ENCODE peak calls at places on chromosomes 7 and 10, in nine cellular contexts. K, J, E, G, H, W, P, M and A are unnamed samples.

GRCh38 chr10:50613150-50613549 is 10.6 kb downstream of the SGMS1 start:
- DNase-seq in K (no peak), J (no peak), E (no peak), G (no peak), H (no peak), W (no peak), P (no peak), M (no peak), A (no peak)

GRCh38 chr7:162583-163297 is 29.6 kb upstream of the FAM20C start:
- DNase-seq in K (no peak), J (no peak), E (no peak), G (no peak), H (no peak), W (no peak), P (no peak), M (no peak), A (no peak)

GRCh38 chr10:69645751-69646687 is 16.0 kb downstream of the FAM241B start:
- DNase-seq in K (no peak), J (no peak), E (no peak), G (peak), H (no peak), W (no peak), P (no peak), M (no peak), A (no peak)

GRCh38 chr10:108544500-108545120 is 1378.7 kb downstream of the XPNPEP1 start:
- DNase-seq in K (peak), J (no peak), E (peak), G (peak), H (peak), W (peak), P (peak), M (peak), A (peak)

GRCh38 chr10:118842826-118843624 is 88.3 kb upstream of the CACUL1 start:
- DNase-seq in K (no peak), J (no peak), E (no peak), G (no peak), H (no peak), W (no peak), P (no peak), M (no peak), A (no peak)

GRCh38 chr7:2165239-2165609 is 67.5 kb downstream of the MAD1L1 start:
- DNase-seq in K (no peak), J (no peak), E (no peak), G (no peak), H (no peak), W (no peak), P (no peak), M (no peak), A (no peak)

GRCh38 chr7:43534110-43534509 is 48.8 kb upstream of the STK17A start:
- DNase-seq in K (no peak), J (no peak), E (no peak), G (no peak), H (no peak), W (peak), P (peak), M (no peak), A (no peak)

GRCh38 chr7:116138202-116138801 is 72.0 kb upstream of the TES start:
- DNase-seq in K (no peak), J (no peak), E (no peak), G (peak), H (peak), W (peak), P (peak), M (peak), A (no peak)

GRCh38 chr10:52215745-52216361 is 98.2 kb upstream of the DKK1 start:
- DNase-seq in K (no peak), J (peak), E (no peak), G (peak), H (peak), W (peak), P (peak), M (peak), A (peak)

GRCh38 chr10:131127610-131128009 is 183.9 kb downstream of the TCERG1L start:
- DNase-seq in K (no peak), J (peak), E (no peak), G (no peak), H (no peak), W (no peak), P (no peak), M (no peak), A (no peak)

DNA sequence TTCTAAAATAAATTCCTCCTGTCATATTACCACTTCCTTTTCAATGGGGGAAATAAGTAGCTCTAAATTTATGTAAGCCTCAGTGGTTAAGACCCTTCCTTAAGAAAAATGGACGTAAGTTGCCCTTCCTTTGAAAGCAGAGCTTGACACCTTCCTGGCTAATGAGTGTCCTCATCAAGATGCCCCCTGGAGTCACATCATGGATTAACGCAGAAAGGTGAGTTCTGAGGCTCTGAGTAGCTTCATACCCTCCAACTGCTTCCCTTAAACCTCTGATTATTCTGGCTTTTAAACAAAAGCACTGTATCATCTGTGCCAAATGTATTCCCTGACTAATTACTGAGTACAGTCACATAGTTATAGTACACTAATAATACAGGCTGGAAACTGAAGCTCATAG is 14.7 kb downstream of the KCTD7 start:
- DNase-seq in K (no peak), J (no peak), E (no peak), G (no peak), H (no peak), W (no peak), P (no peak), M (no peak), A (no peak)
- TF ChIP-seq CTCF in K (no peak), J (no peak), E (no peak), G (no peak), H (no peak), W (no peak), P (no peak), M (no peak), A (no peak)

GRCh38 chr7:13907824-13908223 is 81.6 kb downstream of the ETV1 start:
- DNase-seq in K (no peak), J (no peak), E (no peak), G (no peak), H (no peak), W (no peak), P (no peak), M (no peak), A (no peak)

GRCh38 chr7:13904689-13905088 is 84.8 kb downstream of the ETV1 start:
- DNase-seq in K (no peak), J (no peak), E (no peak), G (no peak), H (no peak), W (peak), P (peak), M (no peak), A (no peak)

GRCh38 chr7:13908667-13909382 is 80.6 kb downstream of the ETV1 start:
- DNase-seq in K (no peak), J (no peak), E (no peak), G (no peak), H (no peak), W (peak), P (peak), M (no peak), A (no peak)

GRCh38 chr7:13901577-13901976 is 87.9 kb downstream of the ETV1 start:
- DNase-seq in K (no peak), J (no peak), E (no peak), G (no peak), H (no peak), W (no peak), P (no peak), M (no peak), A (no peak)

GRCh38 chr7:13903997-13904396 is 85.5 kb downstream of the ETV1 start:
- DNase-seq in K (no peak), J (no peak), E (no peak), G (no peak), H (no peak), W (peak), P (peak), M (no peak), A (no peak)
- TF ChIP-seq CTCF in K (no peak), J (no peak), E (no peak), G (no peak), H (no peak), W (no peak), P (no peak), M (no peak), A (no peak)

GRCh38 chr7:148299877-148300276 is 290.7 kb upstream of the C7orf33 start:
- DNase-seq in K (no peak), J (no peak), E (no peak), G (no peak), H (no peak), W (no peak), P (no peak), M (no peak), A (no peak)

GRCh38 chr7:148291799-148292198 is 298.8 kb upstream of the C7orf33 start:
- DNase-seq in K (no peak), J (no peak), E (no peak), G (no peak), H (no peak), W (no peak), P (no peak), M (no peak), A (no peak)

GRCh38 chr7:148299335-148299734 is 291.2 kb upstream of the C7orf33 start:
- DNase-seq in K (no peak), J (no peak), E (no peak), G (no peak), H (no peak), W (no peak), P (no peak), M (peak), A (no peak)

GRCh38 chr7:148296994-148297644 is 293.4 kb upstream of the C7orf33 start:
- DNase-seq in K (no peak), J (no peak), E (no peak), G (no peak), H (no peak), W (no peak), P (peak), M (no peak), A (no peak)
- TF ChIP-seq CTCF in K (no peak), J (no peak), E (no peak), G (peak), H (no peak), W (no peak), P (no peak), M (no peak), A (peak)

DNA sequence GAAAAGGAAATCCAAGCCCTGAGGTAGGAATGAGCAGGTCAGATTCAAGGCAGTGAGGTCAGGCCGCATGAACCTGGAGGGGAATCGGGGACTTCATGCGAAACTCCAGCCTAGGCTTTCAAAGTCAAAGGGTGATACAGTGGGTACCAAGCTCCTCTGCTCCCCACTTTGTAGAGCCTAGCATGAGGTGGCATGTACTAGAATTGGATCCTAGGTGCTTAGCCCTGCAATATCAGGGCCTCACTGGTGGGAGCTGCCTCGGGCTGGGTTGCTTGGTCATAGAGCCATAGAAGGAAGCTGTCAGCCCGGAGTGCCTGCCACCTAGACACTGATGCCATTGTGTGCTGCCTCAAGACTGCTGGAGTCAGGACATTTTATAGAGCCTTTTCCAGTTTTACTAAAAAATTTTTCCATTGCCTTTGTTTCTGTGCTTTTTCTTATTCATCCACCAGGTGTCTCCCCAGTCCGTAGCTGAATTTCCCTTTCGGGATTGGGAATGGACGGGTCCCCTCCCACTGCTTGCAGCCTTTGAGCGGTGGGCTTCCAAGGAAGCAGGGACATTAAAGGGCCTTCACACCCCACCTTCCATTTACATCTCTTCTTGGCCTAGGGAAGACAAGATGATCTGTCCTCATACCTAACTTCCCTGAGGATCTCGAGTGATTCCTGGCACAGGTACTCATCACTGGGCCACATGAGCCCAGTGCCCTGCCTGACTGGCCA is 5.5 kb upstream of the LZTS2 start:
- DNase-seq in K (no peak), J (no peak), E (no peak), G (peak), H (no peak), W (peak), P (peak), M (no peak), A (no peak)
- TF ChIP-seq CTCF in K (peak), J (peak), E (peak), G (peak), H (peak), W (peak), P (peak), M (peak), A (peak)

GRCh38 chr7:105876964-105877601 is 684 bp upstream of the ATXN7L1 start:
- DNase-seq in K (no peak), J (no peak), E (peak), G (peak), H (peak), W (peak), P (peak), M (peak), A (peak)

GRCh38 chr7:105871142-105871541 is 5.3 kb downstream of the ATXN7L1 start:
- DNase-seq in K (no peak), J (no peak), E (no peak), G (no peak), H (peak), W (no peak), P (no peak), M (no peak), A (no peak)

GRCh38 chr7:105875505-105875904 is 894 bp downstream of the ATXN7L1 start:
- DNase-seq in K (no peak), J (no peak), E (no peak), G (no peak), H (no peak), W (peak), P (peak), M (no peak), A (no peak)

GRCh38 chr7:105876091-105876963 is at the start of gene ATXN7L1:
- DNase-seq in K (peak), J (peak), E (peak), G (peak), H (peak), W (peak), P (peak), M (peak), A (peak)

GRCh38 chr7:105874055-105874454 is 2.3 kb downstream of the ATXN7L1 start:
- DNase-seq in K (no peak), J (no peak), E (no peak), G (no peak), H (no peak), W (no peak), P (no peak), M (no peak), A (no peak)
- TF ChIP-seq CTCF in K (no peak), J (no peak), E (no peak), G (no peak), H (no peak), W (no peak), P (no peak), M (no peak), A (no peak)

DNA sequence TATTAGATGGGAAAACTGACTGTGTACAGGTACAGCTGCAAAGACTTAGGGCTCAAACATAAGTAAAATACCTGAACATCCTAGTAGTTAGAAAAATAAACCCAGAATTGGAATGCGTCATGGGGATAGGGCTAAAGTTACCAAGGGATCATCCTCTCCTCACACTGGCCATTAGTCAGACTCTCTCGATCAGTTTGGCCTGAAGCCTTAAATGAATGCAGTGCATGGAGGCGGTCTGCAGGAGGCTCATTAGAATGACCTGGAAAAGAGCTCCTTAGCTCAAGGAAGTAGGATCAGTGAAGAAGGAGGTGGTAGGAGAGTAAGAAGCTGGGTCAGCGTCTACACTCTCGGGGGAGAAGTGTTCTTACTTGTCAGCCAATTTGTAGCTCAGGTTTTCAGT is 35.3 kb downstream of the DENND2A start:
- DNase-seq in K (no peak), J (no peak), E (no peak), G (no peak), H (no peak), W (no peak), P (peak), M (no peak), A (no peak)
- TF ChIP-seq CTCF in K (no peak), J (no peak), E (no peak), G (no peak), H (no peak), W (peak), P (peak), M (no peak), A (no peak)

GRCh38 chr10:132322621-132323048 is 9.4 kb upstream of the LRRC27 start:
- DNase-seq in K (no peak), J (no peak), E (no peak), G (no peak), H (peak), W (peak), P (peak), M (peak), A (no peak)
- TF ChIP-seq CTCF in K (no peak), J (no peak), E (no peak), G (no peak), H (no peak), W (peak), P (peak), M (peak), A (no peak)